ENCODE peak calls at places on chromosomes 2 and 18, in seven cellular contexts. G is HCT116, V is mammary epithelial cell, X is fibroblast of lung, T is PC-3, U is neural progenitor cell, W is MM.1S. S is an unnamed sample.

GRCh38 chr2:205524656-205525055 is 157.6 kb upstream of the NRP2 start:
- DNase-seq in W (no peak), G (peak; percentile 10), V (peak; percentile 36), U (no peak), T (peak; percentile 89), X (no peak), S (no peak)

GRCh38 chr2:8534729-8535397 is 147.0 kb upstream of the ID2 start:
- DNase-seq in V (no peak), U (no peak), X (peak; percentile 54), W (no peak), T (no peak), G (no peak), S (peak; percentile 82)

GRCh38 chr2:215369191-215369760 is 57.4 kb downstream of the ATIC start:
- DNase-seq in W (no peak), V (no peak), X (peak; percentile 72), U (no peak), T (no peak), G (no peak), S (no peak)

GRCh38 chr18:74861154-74861553 is 263.5 kb downstream of the ZNF407 start:
- DNase-seq in V (no peak), G (no peak), U (no peak), W (no peak), X (peak; percentile 40), T (no peak), S (peak; percentile 68)

GRCh38 chr2:173884403-173884802 is 80.8 kb downstream of the SP3 start:
- DNase-seq in T (peak; percentile 78), X (peak; percentile 29), V (peak; percentile 30), U (peak; percentile 70), G (peak; percentile 47), W (peak; percentile 39), S (peak; percentile 53)

GRCh38 chr2:127080941-127081769 is 25.8 kb downstream of the BIN1 start:
- DNase-seq in G (no peak), W (no peak), V (no peak), X (peak; percentile 36), U (no peak), T (no peak), S (no peak)

GRCh38 chr18:74840492-74841167 is 243.0 kb downstream of the ZNF407 start:
- DNase-seq in V (peak; percentile 61), W (no peak), T (peak; percentile 81), G (no peak), X (peak; percentile 63), U (no peak), S (peak; percentile 53)

GRCh38 chr2:54461251-54461650 is 5.1 kb downstream of the SPTBN1 start:
- DNase-seq in V (peak; percentile 64), U (no peak), W (no peak), G (no peak), T (peak; percentile 18), X (no peak), S (peak; percentile 36)

GRCh38 chr2:23092831-23093230 is 292.1 kb upstream of the KLHL29 start:
- DNase-seq in V (peak; percentile 12), W (peak; percentile 17), U (peak; percentile 76), G (no peak), T (peak; percentile 14), X (no peak), S (peak; percentile 1)

GRCh38 chr2:112588611-112589045 is 4.2 kb downstream of the CHCHD5 start:
- DNase-seq in X (no peak), V (no peak), U (no peak), T (no peak), G (no peak), W (no peak), S (no peak)

GRCh38 chr2:20868377-20868776 is 45.5 kb upstream of the LDAH start:
- DNase-seq in V (peak; percentile 67), U (no peak), W (peak; percentile 67), G (no peak), T (no peak), X (no peak), S (no peak)

GRCh38 chr18:32349728-32350395 is 120.8 kb downstream of the GAREM1 start:
- DNase-seq in G (peak; percentile 91), W (no peak), X (peak; percentile 98), V (peak; percentile 90), T (peak; percentile 73), U (peak; percentile 8), S (peak; percentile 95)

GRCh38 chr2:150410809-150411208 is 76.7 kb downstream of the RND3 start:
- DNase-seq in T (peak; percentile 35), V (no peak), U (peak; percentile 63), G (no peak), X (peak; percentile 91), W (no peak), S (peak; percentile 18)

GRCh38 chr2:19435815-19436214 is 77.4 kb upstream of the OSR1 start:
- DNase-seq in X (no peak), V (no peak), U (no peak), G (no peak), T (no peak), W (no peak), S (no peak)

GRCh38 chr18:54240629-54241107 is 16.2 kb upstream of the MBD2 start:
- DNase-seq in W (no peak), T (no peak), X (no peak), G (no peak), U (no peak), V (peak; percentile 46), S (no peak)

GRCh38 chr2:144382848-144383247 is 137.1 kb downstream of the ZEB2 start:
- DNase-seq in T (no peak), U (no peak), G (no peak), V (no peak), X (peak; percentile 41), W (peak; percentile 14), S (no peak)

GRCh38 chr2:239722760-239723448 is 302.2 kb downstream of the NDUFA10 start:
- DNase-seq in T (no peak), V (no peak), X (no peak), G (no peak), U (no peak), W (no peak), S (no peak)

GRCh38 chr2:149031396-149031795 is 7.1 kb upstream of the LYPD6B start:
- DNase-seq in G (no peak), T (no peak), V (no peak), U (no peak), W (no peak), X (no peak), S (no peak)

GRCh38 chr18:8951491-8951890 is 151.0 kb upstream of the NDUFV2 start:
- DNase-seq in X (no peak), G (no peak), U (no peak), T (peak; percentile 63), W (peak; percentile 96), V (no peak), S (no peak)

GRCh38 chr2:8234253-8234652 is 447.6 kb upstream of the ID2 start:
- DNase-seq in T (no peak), U (no peak), G (no peak), X (no peak), V (no peak), W (no peak), S (no peak)

GRCh38 chr2:165067958-165068612 is 112.8 kb upstream of the SLC38A11 start:
- DNase-seq in V (no peak), W (no peak), T (peak; percentile 17), G (no peak), U (peak; percentile 96), X (peak; percentile 74), S (peak; percentile 87)

GRCh38 chr2:104952976-104953375 is 84.9 kb upstream of the MRPS9 start:
- DNase-seq in T (peak; percentile 53), W (no peak), X (no peak), G (no peak), V (no peak), U (no peak), S (no peak)

GRCh38 chr2:64750817-64751285 is 97.1 kb upstream of the SERTAD2 start:
- DNase-seq in U (peak; percentile 100), W (peak; percentile 99), G (peak; percentile 98), V (peak; percentile 100), T (peak; percentile 99), X (peak; percentile 100), S (peak; percentile 100)

GRCh38 chr2:240402566-240403295 is 32.7 kb upstream of the GPC1 start:
- DNase-seq in U (no peak), X (no peak), G (no peak), W (no peak), V (no peak), T (no peak), S (no peak)

GRCh38 chr2:159349674-159350299 is 63.3 kb upstream of the WDSUB1 start:
- DNase-seq in G (peak; percentile 77), X (no peak), V (peak; percentile 25), U (no peak), W (no peak), T (peak; percentile 84), S (no peak)

DNA sequence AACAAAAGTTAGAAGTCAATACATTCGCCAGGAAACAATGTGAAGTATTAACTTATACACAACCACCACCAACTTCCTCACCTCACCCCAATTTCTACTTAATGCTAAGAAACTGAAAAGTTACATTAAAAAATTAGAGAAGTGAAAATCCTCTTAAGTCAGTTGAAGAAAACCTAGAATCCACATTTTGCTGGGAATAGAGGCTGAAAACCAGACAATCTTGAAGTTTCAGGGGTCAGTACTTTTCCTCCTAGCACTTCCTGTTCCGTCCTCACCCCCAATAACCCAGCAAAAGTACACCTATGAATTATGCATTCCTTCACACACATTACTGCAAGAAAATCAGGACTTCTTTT is 6.3 kb downstream of the YES1 start:
- DNase-seq in U (no peak), T (no peak), W (no peak), G (no peak), V (no peak), X (no peak), S (no peak)
- H3K4me1 ChIP-seq in U (peaks cover 17% of the 10 kb centered on the region), T (peaks cover 8% of the 10 kb centered on the region), W (peaks cover 23% of the 10 kb centered on the region), G (peaks cover 7% of the 10 kb centered on the region), V (no peaks in the 10 kb centered on the region), X (no peaks in the 10 kb centered on the region), S (peaks cover 3% of the 10 kb centered on the region)

DNA sequence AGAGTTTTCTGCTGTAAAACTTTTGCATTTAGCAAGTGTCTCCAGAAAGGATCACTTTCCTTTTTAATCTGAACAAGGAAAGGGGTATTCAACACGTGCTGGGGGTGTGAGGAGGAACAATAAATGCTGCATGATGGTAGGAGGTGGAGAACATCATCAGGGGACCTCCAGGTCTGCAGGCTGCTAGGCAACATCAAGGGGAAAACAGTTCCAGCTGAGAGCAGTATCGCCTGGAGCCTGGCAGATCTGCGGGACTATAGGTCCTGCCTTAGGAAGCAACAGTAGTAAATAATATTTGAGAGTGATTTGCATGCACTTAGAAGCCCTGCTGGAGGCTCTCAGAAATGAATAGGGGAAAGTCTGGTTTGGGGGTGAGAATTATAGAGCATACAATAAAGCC is 175.6 kb downstream of the SUCLG1 start:
- DNase-seq in V (no peak), G (no peak), W (no peak), U (no peak), T (no peak), X (no peak), S (no peak)
- H2AFZ ChIP-seq in V (peak overlapping the region; percentile 1), G (no peak overlapping the region), W (no peak overlapping the region), U (peak overlapping the region; percentile 90), T (no peak overlapping the region), X (no peak overlapping the region), S (no peak overlapping the region)

GRCh38 chr18:6547476-6547875 is 132.8 kb upstream of the L3MBTL4 start:
- DNase-seq in X (no peak), U (no peak), G (no peak), T (peak; percentile 53), V (peak; percentile 75), W (no peak), S (no peak)
- H3K9me3 ChIP-seq in X (no peaks in the 10 kb centered on the region), U (no peaks in the 10 kb centered on the region), G (no peaks in the 10 kb centered on the region), T (no peaks in the 10 kb centered on the region), V (no peaks in the 10 kb centered on the region), W (no peaks in the 10 kb centered on the region), S (no peaks in the 10 kb centered on the region)

DNA sequence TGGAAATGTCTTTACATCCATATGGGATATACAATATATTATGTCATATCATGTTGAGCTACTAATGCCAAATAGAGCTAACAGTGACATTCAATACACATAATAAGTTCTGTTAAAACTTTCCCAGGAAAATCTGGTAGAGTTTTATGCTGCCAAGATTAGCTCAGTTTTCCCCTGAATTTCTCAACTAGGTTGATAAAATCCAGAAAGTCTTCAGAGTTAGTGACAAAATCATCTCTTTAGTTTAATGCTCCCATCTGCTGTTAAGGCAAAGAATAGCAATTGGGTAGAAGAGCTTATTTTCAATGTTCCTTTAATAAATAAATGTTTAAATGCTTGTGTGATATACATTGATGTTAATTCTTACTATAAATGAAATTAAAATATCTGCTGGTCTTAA is 10.0 kb downstream of the COL3A1 start:
- DNase-seq in T (peak; percentile 46), G (no peak), X (peak; percentile 66), W (no peak), U (no peak), V (peak; percentile 4), S (peak; percentile 55)
- H3K4me1 ChIP-seq in T (no peaks in the 10 kb centered on the region), G (no peaks in the 10 kb centered on the region), X (peaks cover 12% of the 10 kb centered on the region), W (no peaks in the 10 kb centered on the region), U (no peaks in the 10 kb centered on the region), V (no peaks in the 10 kb centered on the region), S (no peaks in the 10 kb centered on the region)

S was measured in mesenchymal stem cell.